ENCODE peak calls at places on chromosomes 5 and 9, in six cellular contexts. U, S, O, H, M and P are unnamed samples.
A peak's percentile ranks its signal among the peaks of the same experiment; 100 is the strongest.

GRCh38 chr5:57258943-57259342 is 85.1 kb downstream of the GPBP1 start:
- DNase-seq in H (no peak), O (no peak), M (no peak), U (no peak), S (no peak), P (no peak)

GRCh38 chr5:73748510-73749410 is 122.8 kb downstream of the ARHGEF28 start:
- DNase-seq in H (no peak), U (no peak), M (no peak), O (no peak), S (no peak), P (no peak)

GRCh38 chr5:140806834-140807775 is at the start of gene PCDHA4:
- DNase-seq in M (peak; percentile 59), H (peak; percentile 12), O (no peak), S (no peak), U (peak; percentile 84), P (no peak)

GRCh38 chr5:2895196-2895595 is 143.7 kb upstream of the IRX2 start:
- DNase-seq in U (no peak), M (no peak), H (no peak), O (no peak), S (no peak), P (no peak)

GRCh38 chr5:110085826-110086225 is 396.1 kb downstream of the MAN2A1 start:
- DNase-seq in S (no peak), O (no peak), M (no peak), H (no peak), U (no peak), P (no peak)

GRCh38 chr9:96574931-96575351 is 44.7 kb downstream of the CDC14B start:
- DNase-seq in M (no peak), O (no peak), S (no peak), H (no peak), U (no peak), P (no peak)

GRCh38 chr5:150302301-150303069 is at the start of gene ARSI:
- DNase-seq in S (peak; percentile 56), M (peak; percentile 69), H (peak; percentile 76), O (no peak), U (peak; percentile 91), P (no peak)

GRCh38 chr5:112876362-112876761 is 15.3 kb downstream of the SRP19 start:
- DNase-seq in O (no peak), H (no peak), M (no peak), U (no peak), S (no peak), P (no peak)

GRCh38 chr5:82540301-82540700 is 262.1 kb upstream of the RPS23 start:
- DNase-seq in S (no peak), U (no peak), H (no peak), M (peak; percentile 4), O (no peak), P (no peak)

GRCh38 chr9:21677387-21677786 is 125.0 kb upstream of the MTAP start:
- DNase-seq in M (no peak), H (peak; percentile 25), S (no peak), O (no peak), U (no peak), P (no peak)

GRCh38 chr9:108761530-108762347 is 94.0 kb downstream of the ACTL7B start:
- DNase-seq in H (peak; percentile 74), U (peak; percentile 76), M (peak; percentile 61), O (peak; percentile 51), S (peak; percentile 56), P (peak; percentile 82)

GRCh38 chr9:91536211-91536691 is 112.6 kb upstream of the NFIL3 start:
- DNase-seq in O (no peak), H (peak; percentile 90), S (peak; percentile 39), U (no peak), M (peak; percentile 90), P (no peak)

GRCh38 chr5:16886366-16886736 is 49.7 kb downstream of the MYO10 start:
- DNase-seq in O (no peak), U (no peak), H (peak; percentile 92), M (no peak), S (no peak), P (no peak)

GRCh38 chr5:141050622-141051525 is at the start of gene PCDHB1:
- DNase-seq in S (no peak), U (peak; percentile 47), M (peak; percentile 34), O (no peak), H (no peak), P (no peak)

GRCh38 chr5:126525630-126526245 is 69.3 kb downstream of the ALDH7A1 start:
- DNase-seq in U (peak; percentile 13), H (peak; percentile 50), O (no peak), S (no peak), M (no peak), P (no peak)

GRCh38 chr5:154059039-154059430 is 20.3 kb downstream of the MFAP3 start:
- DNase-seq in S (no peak), O (no peak), H (no peak), M (no peak), U (peak; percentile 43), P (no peak)

GRCh38 chr5:9058161-9058560 is 487.7 kb downstream of the SEMA5A start:
- DNase-seq in S (no peak), H (peak; percentile 41), U (no peak), O (no peak), M (no peak), P (no peak)

DNA sequence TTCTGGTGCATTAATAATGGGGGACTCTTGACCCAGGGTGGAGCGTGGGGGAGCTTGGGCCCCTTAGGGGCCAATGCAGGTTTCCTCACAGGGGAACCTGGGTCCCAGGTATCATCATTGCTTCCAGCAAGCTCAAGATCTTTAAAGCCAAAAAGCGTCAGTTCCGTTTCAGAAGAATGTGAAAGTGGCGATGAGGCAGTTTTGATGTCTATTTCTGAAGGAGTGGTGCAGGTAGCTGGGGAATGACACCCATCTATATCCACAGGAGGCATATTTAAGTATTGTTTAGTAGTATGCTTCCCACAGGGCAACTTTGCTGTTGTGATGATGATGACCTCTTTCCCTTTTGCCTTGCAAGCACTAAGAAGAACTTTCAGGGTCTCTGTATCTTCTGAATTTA is 10.8 kb downstream of the ANKRD34B start:
- DNase-seq in U (no peak), M (no peak), O (no peak), S (no peak), H (no peak), P (no peak)
- H2AFZ ChIP-seq in U (no peak overlapping the region), M (no peak overlapping the region), O (no peak overlapping the region), S (no peak overlapping the region), H (no peak overlapping the region), P (no peak overlapping the region)

GRCh38 chr9:98249774-98250173 is 5.7 kb downstream of the TBC1D2 start:
- DNase-seq in H (peak; percentile 17), U (no peak), O (no peak), S (no peak), M (no peak), P (no peak)
- H3K79me2 ChIP-seq in H (peaks cover 93% of the 10 kb centered on the region), U (no peaks in the 10 kb centered on the region), O (no peaks in the 10 kb centered on the region), S (peaks cover 79% of the 10 kb centered on the region), M (peaks cover 28% of the 10 kb centered on the region), P (no peaks in the 10 kb centered on the region)

DNA sequence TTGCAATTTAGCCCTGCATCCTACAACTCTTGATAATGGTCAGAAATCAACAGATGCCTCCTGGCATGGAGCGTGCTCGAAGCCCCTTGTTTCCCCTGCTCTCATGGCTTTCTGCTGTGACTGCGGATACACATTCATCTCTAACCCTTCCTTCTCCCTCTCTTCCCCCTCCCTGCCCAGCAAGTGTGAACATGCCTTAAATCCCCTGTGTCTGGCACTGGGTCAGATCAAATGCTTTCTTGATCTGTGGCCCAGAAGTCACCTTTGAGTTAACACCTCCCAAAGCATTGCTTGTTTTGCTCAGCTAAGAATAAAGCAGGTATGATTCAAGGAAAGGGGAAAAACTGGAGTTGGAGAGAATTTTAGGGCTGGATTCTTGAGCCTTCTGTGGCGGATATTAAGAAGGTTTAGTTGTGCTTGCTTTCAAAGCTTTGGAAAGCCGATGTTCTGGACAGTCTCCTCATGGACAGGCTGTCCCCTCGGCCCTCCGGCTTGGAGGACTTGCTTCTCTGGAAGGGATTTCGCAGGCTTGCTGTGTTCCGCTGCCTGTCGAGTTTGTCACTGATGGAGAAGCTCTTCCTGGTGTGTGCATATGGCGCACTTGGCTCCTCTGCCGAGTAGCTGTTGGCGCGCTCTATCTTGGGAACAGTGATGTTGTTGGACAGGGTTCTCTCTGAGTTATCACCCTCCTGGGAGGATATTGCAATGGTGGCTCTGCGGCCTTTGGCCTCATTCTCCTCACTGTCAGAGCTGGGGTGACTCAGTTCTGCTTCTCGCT is 121.3 kb upstream of the KLF9 start:
- DNase-seq in H (no peak), O (no peak), S (no peak), U (no peak), M (no peak), P (no peak)
- H2AFZ ChIP-seq in H (no peak overlapping the region), O (no peak overlapping the region), S (no peak overlapping the region), U (no peak overlapping the region), M (no peak overlapping the region), P (no peak overlapping the region)

DNA sequence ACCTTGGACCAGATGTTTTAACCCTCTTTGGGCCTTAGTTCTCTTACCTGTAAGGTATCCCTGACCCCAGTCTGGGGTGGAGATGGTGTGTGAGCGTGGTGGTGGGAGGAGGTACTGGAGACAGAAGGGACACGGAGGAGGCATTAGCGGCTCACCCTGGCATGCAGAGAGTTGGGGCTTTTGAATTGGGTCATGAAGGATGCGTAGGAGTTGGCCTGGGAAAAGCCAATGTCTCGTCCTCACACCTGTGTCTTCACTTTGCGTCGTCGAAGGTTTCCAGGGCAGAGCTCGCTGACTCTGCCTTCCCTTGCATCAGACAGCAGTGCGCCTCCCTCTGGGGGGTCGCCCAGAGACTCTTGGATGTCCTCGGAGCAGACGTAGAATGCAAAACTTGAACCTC is 11.2 kb downstream of the RXRA start:
- DNase-seq in O (no peak), U (no peak), S (no peak), H (no peak), M (no peak), P (no peak)
- H3K79me2 ChIP-seq in O (no peaks in the 10 kb centered on the region), U (peaks cover 100% of the 10 kb centered on the region), S (peaks cover 100% of the 10 kb centered on the region), H (peaks cover 100% of the 10 kb centered on the region), M (peaks cover 71% of the 10 kb centered on the region), P (no peaks in the 10 kb centered on the region)

GRCh38 chr9:5851445-5851844 is 18.5 kb upstream of the ERMP1 start:
- DNase-seq in U (no peak), H (peak; percentile 77), S (no peak), O (no peak), M (peak; percentile 57), P (no peak)

GRCh38 chr9:5853005-5853404 is 20.1 kb upstream of the ERMP1 start:
- DNase-seq in S (no peak), M (no peak), H (no peak), U (no peak), O (no peak), P (no peak)

GRCh38 chr9:5854032-5854792 is 21.3 kb upstream of the ERMP1 start:
- DNase-seq in M (no peak), S (no peak), U (no peak), H (no peak), O (no peak), P (no peak)

GRCh38 chr9:5848372-5848882 is 15.5 kb upstream of the ERMP1 start:
- DNase-seq in H (no peak), M (no peak), U (no peak), O (no peak), S (no peak), P (no peak)

DNA sequence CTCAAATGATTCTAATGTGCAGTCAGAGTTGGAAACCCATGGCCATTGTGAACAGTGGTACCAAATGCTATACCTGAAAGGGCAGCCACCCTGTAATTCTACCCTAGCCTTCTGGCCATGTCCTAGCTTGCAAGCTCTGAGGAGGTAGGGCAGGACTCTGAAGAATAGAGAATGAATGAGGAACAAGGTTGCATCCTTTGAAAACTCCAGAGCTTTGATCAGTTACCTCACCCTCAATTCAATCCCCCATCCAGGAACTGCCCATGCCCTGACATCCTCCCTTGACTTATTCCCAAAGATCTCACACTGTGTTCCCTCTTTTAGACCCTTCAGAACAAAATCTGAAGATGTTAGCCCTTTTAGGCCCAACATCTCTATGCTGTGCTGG is 17.8 kb upstream of the ERMP1 start:
- DNase-seq in O (no peak), M (no peak), S (no peak), H (no peak), U (no peak), P (no peak)
- H2AFZ ChIP-seq in O (no peak overlapping the region), M (no peak overlapping the region), S (no peak overlapping the region), H (no peak overlapping the region), U (no peak overlapping the region), P (no peak overlapping the region)